ENCODE peak calls at places on chromosomes 2 and 18, in four cellular contexts. O, S, J and R are unnamed samples. For H3K4me1, the result is how much of the 10 kb centered on the place peaks cover.

GRCh38 chr2:199742884-199743283 is 108.1 kb downstream of the FTCDNL1 start:
- DNase-seq in O (no peak), S (no peak), J (no peak), R (no peak)

GRCh38 chr2:88011011-88011410 is 5.3 kb downstream of the RNU2-63P start:
- DNase-seq in O (no peak), S (no peak), J (no peak), R (no peak)

GRCh38 chr2:174903243-174903513 is 102.0 kb downstream of the CHN1 start:
- DNase-seq in O (no peak), S (no peak), J (no peak), R (no peak)

GRCh38 chr18:63850010-63850409 is 37.5 kb upstream of the SERPINB2 start:
- DNase-seq in O (peak), S (no peak), J (no peak), R (no peak)

GRCh38 chr2:121570036-121570664 is 39.5 kb downstream of the RNU4ATAC start:
- DNase-seq in O (no peak), S (no peak), J (no peak), R (no peak)

GRCh38 chr2:160062283-160063005 is at the start of gene PLA2R1:
- DNase-seq in O (peak), S (no peak), J (peak), R (peak)

GRCh38 chr2:24721470-24721869 is 71.7 kb downstream of the PTRHD1 start:
- DNase-seq in O (peak), S (peak), J (no peak), R (peak)

GRCh38 chr2:73080321-73081131 is 9.0 kb upstream of the SFXN5 start:
- DNase-seq in O (no peak), S (no peak), J (no peak), R (no peak)

GRCh38 chr2:42835577-42836371 is 43.4 kb upstream of the HAAO start:
- DNase-seq in O (peak), S (peak), J (no peak), R (no peak)

GRCh38 chr18:57837917-57838548 is 34.9 kb upstream of the ATP8B1 start:
- DNase-seq in O (no peak), S (no peak), J (no peak), R (no peak)

GRCh38 chr2:23689891-23690290 is 237.0 kb downstream of the ATAD2B start:
- DNase-seq in O (no peak), S (no peak), J (peak), R (no peak)

GRCh38 chr2:160367887-160368286 is 125.7 kb downstream of the RBMS1 start:
- DNase-seq in O (peak), S (no peak), J (no peak), R (no peak)

GRCh38 chr18:56490942-56491341 is 147.4 kb downstream of the TXNL1 start:
- DNase-seq in O (no peak), S (no peak), J (no peak), R (no peak)

GRCh38 chr2:9556121-9556869 is 665 bp upstream of the ADAM17 start:
- DNase-seq in O (peak), S (no peak), J (no peak), R (no peak)

GRCh38 chr2:96636772-96637171 is 1.3 kb downstream of the KANSL3 start:
- DNase-seq in O (peak), S (no peak), J (peak), R (peak)

GRCh38 chr18:3411854-3412268 is 38.1 kb upstream of the TGIF1 start:
- DNase-seq in O (no peak), S (no peak), J (peak), R (peak)

GRCh38 chr2:219541611-219542180 is 1.9 kb downstream of the CHPF start:
- DNase-seq in O (peak), S (peak), J (peak), R (peak)

GRCh38 chr2:169119117-169119770 is 49.9 kb downstream of the DHRS9 start:
- DNase-seq in O (no peak), S (no peak), J (no peak), R (no peak)

GRCh38 chr2:128374001-128374710 is 55.5 kb upstream of the HS6ST1 start:
- DNase-seq in O (peak), S (no peak), J (peak), R (no peak)

GRCh38 chr2:239322414-239323086 is 78.3 kb downstream of the HDAC4 start:
- DNase-seq in O (peak), S (no peak), J (peak), R (peak)

GRCh38 chr2:238125127-238125885 is 13.2 kb upstream of the KLHL30 start:
- DNase-seq in O (no peak), S (no peak), J (peak), R (no peak)

GRCh38 chr2:42960835-42961165 is 168.4 kb upstream of the HAAO start:
- DNase-seq in O (peak), S (no peak), J (no peak), R (no peak)

GRCh38 chr2:109513749-109514588 is 99.8 kb downstream of the SEPTIN10 start:
- DNase-seq in O (peak), S (peak), J (no peak), R (peak)

GRCh38 chr2:132916219-132916618 is 246.2 kb upstream of the LYPD1 start:
- DNase-seq in O (no peak), S (no peak), J (no peak), R (no peak)

GRCh38 chr18:79405019-79405780 is 9.5 kb downstream of the NFATC1 start:
- DNase-seq in O (no peak), S (no peak), J (peak), R (no peak)

GRCh38 chr2:158305501-158305900 is 151.1 kb downstream of the CCDC148 start:
- DNase-seq in O (no peak), S (no peak), J (no peak), R (no peak)

GRCh38 chr18:11203998-11204397 is 54.6 kb upstream of the PIEZO2 start:
- DNase-seq in O (no peak), S (no peak), J (no peak), R (no peak)

GRCh38 chr2:79876430-79876829 is 363.6 kb downstream of the CTNNA2 start:
- DNase-seq in O (peak), S (no peak), J (no peak), R (no peak)

GRCh38 chr2:137190411-137191190 is 425.3 kb downstream of the THSD7B start:
- DNase-seq in O (no peak), S (no peak), J (no peak), R (no peak)

GRCh38 chr2:20042531-20042930 is 8.9 kb downstream of the LAPTM4A start:
- DNase-seq in O (no peak), S (no peak), J (no peak), R (no peak)

GRCh38 chr2:221124542-221125235 is 447.4 kb downstream of the EPHA4 start:
- DNase-seq in O (no peak), S (no peak), J (no peak), R (no peak)

GRCh38 chr2:36650031-36650430 is 46.5 kb upstream of the VIT start:
- DNase-seq in O (peak), S (no peak), J (peak), R (peak)

GRCh38 chr18:36185901-36186460 is 1.3 kb upstream of the MOCOS start:
- DNase-seq in O (no peak), S (peak), J (no peak), R (no peak)
- H3K4me3 ChIP-seq in O (no peak), S (no peak), J (no peak), R (peak)

DNA sequence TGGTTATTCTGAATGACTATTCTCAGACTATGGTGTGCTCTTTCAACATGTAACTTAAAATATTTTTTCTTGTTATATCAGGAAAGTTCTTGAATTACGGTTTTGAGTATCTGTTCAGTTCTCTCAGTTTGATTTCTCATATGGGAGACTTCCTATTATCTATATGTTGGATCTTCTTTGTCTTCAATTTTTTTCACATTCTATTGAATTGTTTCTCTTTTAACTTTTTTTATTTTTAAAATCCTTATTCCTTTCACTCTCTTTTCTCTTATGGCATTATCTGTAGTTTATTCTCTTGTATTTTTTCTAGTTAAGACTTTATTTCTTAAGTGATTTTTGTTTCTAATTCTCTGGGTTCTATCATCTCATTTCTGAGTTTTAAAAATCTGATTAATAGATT is 252.8 kb upstream of the STON1 start:
- DNase-seq in O (peak), S (no peak), J (no peak), R (no peak)
- TF ChIP-seq CTCF in O (no peak), S (no peak), J (no peak), R (no peak)

GRCh38 chr2:222862068-222862914 is 1.5 kb downstream of the ACSL3 start:
- DNase-seq in O (peak), S (no peak), J (no peak), R (peak)

GRCh38 chr2:222860740-222861410 is at the start of gene ACSL3:
- DNase-seq in O (peak), S (peak), J (peak), R (peak)

GRCh38 chr2:222864296-222864695 is 3.5 kb downstream of the ACSL3 start:
- DNase-seq in O (peak), S (no peak), J (no peak), R (no peak)

GRCh38 chr2:222861411-222862067 is 703 bp downstream of the ACSL3 start:
- DNase-seq in O (no peak), S (no peak), J (no peak), R (peak)

GRCh38 chr2:222862915-222863544 is 2.2 kb downstream of the ACSL3 start:
- DNase-seq in O (peak), S (no peak), J (no peak), R (no peak)
- H3K4me1 ChIP-seq in O (under half), S (half or more), J (under half), R (under half)

DNA sequence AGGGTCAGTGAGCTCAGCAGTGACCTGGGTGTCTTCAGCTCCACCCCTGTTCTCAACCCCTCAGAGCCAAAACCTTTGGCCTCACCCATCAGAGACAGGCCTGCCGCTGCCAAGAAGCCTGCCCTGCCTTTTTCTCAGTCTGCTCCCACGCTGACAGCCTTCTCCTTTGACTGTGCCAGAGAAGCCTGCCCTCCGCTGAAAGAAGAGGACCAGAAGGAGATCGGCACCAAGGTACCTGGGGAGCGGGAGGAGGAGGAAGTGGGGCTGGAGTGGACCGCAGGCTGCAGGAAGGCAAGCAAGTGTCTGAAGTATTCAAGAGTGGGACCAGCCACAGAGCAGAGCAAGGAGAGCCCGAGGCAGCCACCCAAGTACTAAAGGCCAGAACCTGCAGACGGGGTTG is 33.2 kb downstream of the TOGARAM2 start:
- DNase-seq in O (no peak), S (no peak), J (no peak), R (no peak)
- H3K4me3 ChIP-seq in O (no peak), S (peak), J (no peak), R (no peak)

GRCh38 chr2:203936535-203936934 is at the start of gene ICOS:
- DNase-seq in O (no peak), S (no peak), J (no peak), R (no peak)

GRCh38 chr2:203935568-203935967 is 995 bp upstream of the ICOS start:
- DNase-seq in O (no peak), S (no peak), J (no peak), R (no peak)

GRCh38 chr2:203934711-203935438 is 1.7 kb upstream of the ICOS start:
- DNase-seq in O (no peak), S (no peak), J (no peak), R (no peak)

GRCh38 chr2:203936949-203937348 is 386 bp downstream of the ICOS start:
- DNase-seq in O (no peak), S (no peak), J (no peak), R (no peak)

GRCh38 chr2:203934006-203934632 is 2.4 kb upstream of the ICOS start:
- DNase-seq in O (no peak), S (no peak), J (no peak), R (no peak)
- TF ChIP-seq CTCF in O (no peak), S (no peak), J (no peak), R (no peak)

DNA sequence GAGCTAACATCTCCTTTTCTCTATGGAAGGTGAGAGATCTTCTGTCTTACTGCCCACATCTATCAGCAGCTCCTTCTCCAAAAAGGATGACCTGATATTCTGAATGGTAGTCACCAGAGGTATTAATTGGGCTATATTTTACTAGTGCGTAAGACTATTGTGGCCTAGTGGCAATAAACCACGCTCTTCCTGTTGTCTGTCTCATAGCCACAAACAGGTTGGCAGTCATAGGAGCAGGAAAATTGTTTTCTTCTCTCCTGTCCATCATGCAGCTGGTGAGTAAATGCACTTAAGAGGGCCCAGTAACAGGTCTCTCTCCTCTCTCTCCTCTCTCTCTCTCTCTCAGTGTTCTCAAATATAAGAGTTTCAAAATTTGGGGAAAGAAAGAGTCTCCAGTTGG is 856.8 kb upstream of the ACVR2A start:
- DNase-seq in O (no peak), S (no peak), J (no peak), R (no peak)
- H3K4me1 ChIP-seq in O (under half), S (under half), J (under half), R (under half)

DNA sequence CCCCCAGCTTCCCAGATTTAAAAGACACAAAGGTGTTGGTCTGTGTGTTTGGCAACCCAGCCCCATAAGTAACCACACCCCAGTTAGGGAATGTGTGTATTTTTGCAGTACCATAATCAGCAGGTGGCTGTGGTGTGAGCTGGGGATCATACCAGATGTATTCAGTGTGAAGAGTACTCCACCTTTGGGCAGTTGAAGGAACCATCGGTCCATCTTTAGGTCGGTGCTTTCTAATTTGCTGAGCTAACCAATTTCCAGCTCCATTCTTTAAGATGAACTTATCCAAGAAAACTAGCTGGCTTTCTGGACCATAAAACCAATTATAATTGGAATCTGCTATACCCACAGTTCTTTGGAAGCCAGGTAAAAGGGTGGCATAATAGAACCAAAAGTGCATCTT is 3.2 kb downstream of the DSEL start:
- DNase-seq in O (peak), S (no peak), J (no peak), R (no peak)
- H3K4me3 ChIP-seq in O (no peak), S (no peak), J (no peak), R (no peak)